ENCODE peak calls at places on chromosomes 7 and 10, in eight cellular contexts. One of them, this sample, is unnamed.

GRCh38 chr10:53256623-53257022 is 484.0 kb upstream of the MBL2 start:
- DNase-seq in activated T-cell treated with anti-CD3 and anti-CD28 coated beads, Interleukin-2, amount 50 U/mL, for 72 hours: no peak
- DNase-seq in activated CD4-positive, alpha-beta T cell treated with anti-CD3 and anti-CD28 coated beads for 36 hours: no peak
- DNase-seq in stimulated activated CD4-positive, alpha-beta T cell treated with anti-CD3 and anti-CD28 coated beads, Interleukin-1b, Interleukin-23, amount 100 ng/mL, for 24 hours: no peak
- DNase-seq in hippocampal formation: no peak
- DNase-seq in amniotic stem cell: no peak
- DNase-seq in Right ventricle myocardium superior: no peak
- DNase-seq in cerebellar nuclear complex: no peak
- DNase-seq in this sample: no peak

GRCh38 chr10:111093741-111094380 is 17.0 kb downstream of the ADRA2A start:
- DNase-seq in activated T-cell treated with anti-CD3 and anti-CD28 coated beads, Interleukin-2, amount 50 U/mL, for 72 hours: no peak
- DNase-seq in activated CD4-positive, alpha-beta T cell treated with anti-CD3 and anti-CD28 coated beads for 36 hours: no peak
- DNase-seq in stimulated activated CD4-positive, alpha-beta T cell treated with anti-CD3 and anti-CD28 coated beads, Interleukin-1b, Interleukin-23, amount 100 ng/mL, for 24 hours: no peak
- DNase-seq in hippocampal formation: no peak
- DNase-seq in amniotic stem cell: no peak
- DNase-seq in Right ventricle myocardium superior: no peak
- DNase-seq in cerebellar nuclear complex: no peak
- DNase-seq in this sample: no peak

GRCh38 chr7:27784399-27785053 is 44.6 kb downstream of the TAX1BP1 start:
- DNase-seq in activated T-cell treated with anti-CD3 and anti-CD28 coated beads, Interleukin-2, amount 50 U/mL, for 72 hours: peak; percentile 37
- DNase-seq in activated CD4-positive, alpha-beta T cell treated with anti-CD3 and anti-CD28 coated beads for 36 hours: peak; percentile 18
- DNase-seq in stimulated activated CD4-positive, alpha-beta T cell treated with anti-CD3 and anti-CD28 coated beads, Interleukin-1b, Interleukin-23, amount 100 ng/mL, for 24 hours: no peak
- DNase-seq in hippocampal formation: peak; percentile 2
- DNase-seq in amniotic stem cell: peak; percentile 49
- DNase-seq in Right ventricle myocardium superior: no peak
- DNase-seq in cerebellar nuclear complex: no peak
- DNase-seq in this sample: no peak

GRCh38 chr10:61990761-61991135 is 89.2 kb downstream of the ARID5B start:
- DNase-seq in activated T-cell treated with anti-CD3 and anti-CD28 coated beads, Interleukin-2, amount 50 U/mL, for 72 hours: no peak
- DNase-seq in activated CD4-positive, alpha-beta T cell treated with anti-CD3 and anti-CD28 coated beads for 36 hours: no peak
- DNase-seq in stimulated activated CD4-positive, alpha-beta T cell treated with anti-CD3 and anti-CD28 coated beads, Interleukin-1b, Interleukin-23, amount 100 ng/mL, for 24 hours: no peak
- DNase-seq in hippocampal formation: no peak
- DNase-seq in amniotic stem cell: no peak
- DNase-seq in Right ventricle myocardium superior: no peak
- DNase-seq in cerebellar nuclear complex: no peak
- DNase-seq in this sample: no peak

GRCh38 chr7:78912781-78913180 is 540.7 kb downstream of the MAGI2 start:
- DNase-seq in activated T-cell treated with anti-CD3 and anti-CD28 coated beads, Interleukin-2, amount 50 U/mL, for 72 hours: no peak
- DNase-seq in activated CD4-positive, alpha-beta T cell treated with anti-CD3 and anti-CD28 coated beads for 36 hours: no peak
- DNase-seq in stimulated activated CD4-positive, alpha-beta T cell treated with anti-CD3 and anti-CD28 coated beads, Interleukin-1b, Interleukin-23, amount 100 ng/mL, for 24 hours: no peak
- DNase-seq in hippocampal formation: no peak
- DNase-seq in amniotic stem cell: no peak
- DNase-seq in Right ventricle myocardium superior: no peak
- DNase-seq in cerebellar nuclear complex: no peak
- DNase-seq in this sample: no peak

GRCh38 chr7:66629659-66630058 is 978 bp downstream of the KCTD7 start:
- DNase-seq in activated T-cell treated with anti-CD3 and anti-CD28 coated beads, Interleukin-2, amount 50 U/mL, for 72 hours: no peak
- DNase-seq in activated CD4-positive, alpha-beta T cell treated with anti-CD3 and anti-CD28 coated beads for 36 hours: no peak
- DNase-seq in stimulated activated CD4-positive, alpha-beta T cell treated with anti-CD3 and anti-CD28 coated beads, Interleukin-1b, Interleukin-23, amount 100 ng/mL, for 24 hours: no peak
- DNase-seq in hippocampal formation: no peak
- DNase-seq in amniotic stem cell: no peak
- DNase-seq in Right ventricle myocardium superior: no peak
- DNase-seq in cerebellar nuclear complex: no peak
- DNase-seq in this sample: no peak

GRCh38 chr7:97513326-97513725 is 218.6 kb upstream of the TAC1 start:
- DNase-seq in activated T-cell treated with anti-CD3 and anti-CD28 coated beads, Interleukin-2, amount 50 U/mL, for 72 hours: no peak
- DNase-seq in activated CD4-positive, alpha-beta T cell treated with anti-CD3 and anti-CD28 coated beads for 36 hours: no peak
- DNase-seq in stimulated activated CD4-positive, alpha-beta T cell treated with anti-CD3 and anti-CD28 coated beads, Interleukin-1b, Interleukin-23, amount 100 ng/mL, for 24 hours: no peak
- DNase-seq in hippocampal formation: no peak
- DNase-seq in amniotic stem cell: no peak
- DNase-seq in Right ventricle myocardium superior: no peak
- DNase-seq in cerebellar nuclear complex: no peak
- DNase-seq in this sample: no peak

GRCh38 chr10:17387861-17388503 is 66.4 kb downstream of the ST8SIA6 start:
- DNase-seq in activated T-cell treated with anti-CD3 and anti-CD28 coated beads, Interleukin-2, amount 50 U/mL, for 72 hours: no peak
- DNase-seq in activated CD4-positive, alpha-beta T cell treated with anti-CD3 and anti-CD28 coated beads for 36 hours: no peak
- DNase-seq in stimulated activated CD4-positive, alpha-beta T cell treated with anti-CD3 and anti-CD28 coated beads, Interleukin-1b, Interleukin-23, amount 100 ng/mL, for 24 hours: no peak
- DNase-seq in hippocampal formation: no peak
- DNase-seq in amniotic stem cell: no peak
- DNase-seq in Right ventricle myocardium superior: no peak
- DNase-seq in cerebellar nuclear complex: no peak
- DNase-seq in this sample: no peak

GRCh38 chr10:114044251-114045070 is 795 bp downstream of the ADRB1 start:
- DNase-seq in activated T-cell treated with anti-CD3 and anti-CD28 coated beads, Interleukin-2, amount 50 U/mL, for 72 hours: no peak
- DNase-seq in activated CD4-positive, alpha-beta T cell treated with anti-CD3 and anti-CD28 coated beads for 36 hours: peak; percentile 18
- DNase-seq in stimulated activated CD4-positive, alpha-beta T cell treated with anti-CD3 and anti-CD28 coated beads, Interleukin-1b, Interleukin-23, amount 100 ng/mL, for 24 hours: no peak
- DNase-seq in hippocampal formation: no peak
- DNase-seq in amniotic stem cell: no peak
- DNase-seq in Right ventricle myocardium superior: peak; percentile 62
- DNase-seq in cerebellar nuclear complex: no peak
- DNase-seq in this sample: no peak